ENCODE peak calls at places on chromosomes 4 and X, in four cellular contexts. Y is tibial artery, M is ovary, G is COR-L47. W is an unnamed sample.

GRCh38 chr4:37995981-37996770 is 36.0 kb downstream of the PTTG2 start:
- DNase-seq in Y (no peak), M (no peak), G (no peak), W (no peak)

GRCh38 chr4:178306565-178306964 is 864.3 kb upstream of the AGA start:
- DNase-seq in Y (no peak), M (no peak), G (no peak), W (no peak)

GRCh38 chrX:30659421-30659820 is 6.2 kb downstream of the GK start:
- DNase-seq in G (no peak), Y (no peak), M (no peak), W (no peak)

GRCh38 chrX:122422547-122422946 is 761.5 kb upstream of the GRIA3 start:
- DNase-seq in G (no peak), Y (no peak), M (no peak), W (no peak)

GRCh38 chr4:132071815-132072214 is 1077.3 kb upstream of the PCDH10 start:
- DNase-seq in G (no peak), M (no peak), Y (no peak), W (no peak)

GRCh38 chr4:141686146-141686775 is 49.9 kb downstream of the IL15 start:
- DNase-seq in Y (no peak), G (peak), M (no peak), W (no peak)

GRCh38 chr4:11535333-11535732 is 106.6 kb upstream of the HS3ST1 start:
- DNase-seq in G (no peak), M (no peak), Y (no peak), W (no peak)

GRCh38 chr4:81621490-81621889 is 149.8 kb upstream of the RASGEF1B start:
- DNase-seq in M (no peak), Y (no peak), G (no peak), W (no peak)

GRCh38 chrX:32455704-32456103 is 755.6 kb downstream of the DMD start:
- DNase-seq in G (no peak), M (no peak), Y (no peak), W (no peak)

GRCh38 chr4:7585768-7586167 is 151.0 kb upstream of the PSAPL1 start:
- DNase-seq in M (no peak), G (no peak), Y (no peak), W (no peak)

GRCh38 chrX:40061871-40062524 is 35.8 kb downstream of the BCOR start:
- DNase-seq in M (no peak), G (no peak), Y (no peak), W (no peak)

GRCh38 chr4:169252339-169253086 is 18.2 kb downstream of the SH3RF1 start:
- DNase-seq in M (no peak), Y (no peak), G (no peak), W (no peak)

GRCh38 chrX:10126044-10126443 is 30.7 kb upstream of the CLCN4 start:
- DNase-seq in G (no peak), Y (no peak), M (no peak), W (no peak)

GRCh38 chrX:136176399-136176825 is 29.1 kb downstream of the FHL1 start:
- DNase-seq in M (peak), Y (peak), G (no peak), W (no peak)

GRCh38 chrX:11273544-11273943 is 19.7 kb upstream of the AMELX start:
- DNase-seq in G (no peak), M (no peak), Y (no peak), W (no peak)